ENCODE peak calls at places on chromosomes 4 and X, in four cellular contexts. I is SK-N-SH, R is K562, E is GM12878. V is an unnamed sample.

GRCh38 chr4:98260047-98260578 is 1.1 kb upstream of the RAP1GDS1 start:
- DNase-seq in I (peak), R (peak), E (no peak), V (peak)

GRCh38 chr4:138562544-138562961 is 320.4 kb upstream of the SLC7A11 start:
- DNase-seq in I (no peak), R (no peak), E (peak), V (no peak)

GRCh38 chrX:151729056-151729725 is 5.4 kb upstream of the CNGA2 start:
- DNase-seq in I (no peak), R (no peak), E (no peak), V (no peak)

GRCh38 chr4:48727666-48728459 is 52.2 kb downstream of the FRYL start:
- DNase-seq in I (no peak), R (no peak), E (no peak), V (no peak)

GRCh38 chr4:6362896-6363295 is 93.2 kb downstream of the WFS1 start:
- DNase-seq in I (no peak), R (peak), E (no peak), V (peak)

GRCh38 chr4:182339246-182339645 is 96.0 kb downstream of the TENM3 start:
- DNase-seq in I (no peak), R (no peak), E (no peak), V (peak)

GRCh38 chr4:123783936-123784335 is 387.3 kb downstream of the SPRY1 start:
- DNase-seq in I (no peak), R (no peak), E (no peak), V (no peak)

GRCh38 chrX:108439961-108440696 is 491 bp downstream of the COL4A5 start:
- DNase-seq in I (no peak), R (peak), E (no peak), V (no peak)

GRCh38 chrX:11648705-11649519 is 16.8 kb downstream of the ARHGAP6 start:
- DNase-seq in I (no peak), R (no peak), E (no peak), V (no peak)

GRCh38 chr4:126678608-126679007 is 954.1 kb upstream of the INTU start:
- DNase-seq in I (no peak), R (no peak), E (no peak), V (no peak)

GRCh38 chrX:80388206-80388605 is 32.0 kb upstream of the TENT5D start:
- DNase-seq in I (no peak), R (no peak), E (no peak), V (no peak)

GRCh38 chrX:53239474-53239873 is 14.5 kb upstream of the KDM5C start:
- DNase-seq in I (no peak), R (peak), E (no peak), V (peak)

GRCh38 chr4:55947254-55947882 is 1.4 kb upstream of the CEP135 start:
- DNase-seq in I (no peak), R (no peak), E (peak), V (no peak)

GRCh38 chr4:48739560-48740019 is 40.5 kb downstream of the FRYL start:
- DNase-seq in I (no peak), R (no peak), E (peak), V (no peak)

GRCh38 chr4:109890076-109890475 is 22.6 kb upstream of the EGF start:
- DNase-seq in I (no peak), R (no peak), E (no peak), V (no peak)

GRCh38 chr4:148415500-148415899 is 26.7 kb downstream of the NR3C2 start:
- DNase-seq in I (peak), R (no peak), E (no peak), V (no peak)

GRCh38 chrX:150944233-150944632 is 38.9 kb upstream of the HMGB3 start:
- DNase-seq in I (no peak), R (no peak), E (no peak), V (no peak)

GRCh38 chr4:174036563-174036962 is 246.9 kb downstream of the FBXO8 start:
- DNase-seq in I (no peak), R (no peak), E (no peak), V (no peak)

GRCh38 chr4:39814403-39815185 is 116.7 kb downstream of the UBE2K start:
- DNase-seq in I (peak), R (no peak), E (no peak), V (no peak)

GRCh38 chr4:183544109-183544508 is 39.3 kb downstream of the ING2 start:
- DNase-seq in I (no peak), R (no peak), E (no peak), V (no peak)

GRCh38 chrX:2967012-2967411 is 37.9 kb upstream of the ARSD start:
- DNase-seq in I (no peak), R (no peak), E (no peak), V (no peak)

GRCh38 chr4:181752516-181752915 is 490.7 kb upstream of the TENM3 start:
- DNase-seq in I (no peak), R (no peak), E (no peak), V (no peak)

GRCh38 chr4:164383187-164384181 is 370.4 kb upstream of the SMIM31 start:
- DNase-seq in I (peak), R (no peak), E (no peak), V (peak)

GRCh38 chrX:150084474-150085229 is 146.4 kb upstream of the EOLA2 start:
- DNase-seq in I (no peak), R (no peak), E (no peak), V (no peak)

GRCh38 chrX:3407785-3408184 is 61.3 kb upstream of the MXRA5 start:
- DNase-seq in I (no peak), R (no peak), E (no peak), V (no peak)

GRCh38 chrX:130626521-130626920 is 224.7 kb downstream of the RBMX2 start:
- DNase-seq in I (no peak), R (no peak), E (no peak), V (no peak)

GRCh38 chrX:155086202-155086840 is 15.0 kb downstream of the BRCC3 start:
- DNase-seq in I (peak), R (peak), E (no peak), V (peak)

GRCh38 chr4:78599931-78600375 is 48.4 kb downstream of the ANXA3 start:
- DNase-seq in I (peak), R (peak), E (no peak), V (no peak)

GRCh38 chr4:78604988-78605387 is 53.4 kb downstream of the ANXA3 start:
- DNase-seq in I (no peak), R (no peak), E (no peak), V (no peak)

GRCh38 chr4:78601013-78601412 is 49.4 kb downstream of the ANXA3 start:
- DNase-seq in I (no peak), R (peak), E (peak), V (no peak)

GRCh38 chr4:78603384-78603783 is 51.8 kb downstream of the ANXA3 start:
- DNase-seq in I (no peak), R (no peak), E (no peak), V (no peak)

GRCh38 chr4:78602334-78602733 is 50.8 kb downstream of the ANXA3 start:
- DNase-seq in I (no peak), R (no peak), E (no peak), V (no peak)
- TF ChIP-seq USF1 in I (no peak), R (no peak), E (no peak), V (no peak)

DNA sequence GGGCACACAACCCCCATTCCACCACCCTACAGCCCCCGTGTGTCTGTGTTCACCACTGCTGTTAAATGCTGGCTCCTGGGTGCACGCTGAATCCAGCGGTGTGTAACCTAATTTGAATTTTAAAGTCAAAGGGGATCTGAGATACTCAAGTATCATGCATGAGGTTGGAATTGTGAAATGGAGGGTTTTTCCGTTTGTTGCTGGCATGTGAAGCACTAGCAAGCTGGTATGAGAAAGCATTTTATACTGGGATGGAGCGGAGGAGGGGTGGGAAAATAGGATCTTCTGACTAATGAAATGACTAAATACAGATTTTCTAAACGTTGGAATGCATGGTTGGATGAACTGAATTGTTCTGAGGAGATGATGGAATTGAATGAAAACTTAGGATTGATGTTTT is 36.9 kb upstream of the FAT1 start:
- DNase-seq in I (no peak), R (no peak), E (no peak), V (no peak)
- TF ChIP-seq USF1 in I (no peak), R (no peak), E (no peak), V (no peak)

GRCh38 chr4:176635372-176636261 is 157.1 kb downstream of the VEGFC start:
- DNase-seq in I (no peak), R (no peak), E (no peak), V (no peak)
- TF ChIP-seq USF1 in I (no peak), R (no peak), E (no peak), V (no peak)

GRCh38 chr4:25863347-25863784 is 578 bp upstream of the SEL1L3 start:
- DNase-seq in I (peak), R (no peak), E (no peak), V (peak)

GRCh38 chr4:25867781-25868180 is 5.0 kb upstream of the SEL1L3 start:
- DNase-seq in I (no peak), R (no peak), E (no peak), V (no peak)

GRCh38 chr4:25862411-25863346 is at the start of gene SEL1L3:
- DNase-seq in I (peak), R (peak), E (no peak), V (peak)

GRCh38 chr4:25863906-25864418 is 1.2 kb upstream of the SEL1L3 start:
- DNase-seq in I (no peak), R (no peak), E (no peak), V (peak)

GRCh38 chr4:25865586-25865985 is 2.8 kb upstream of the SEL1L3 start:
- DNase-seq in I (no peak), R (peak), E (no peak), V (peak)
- TF ChIP-seq USF1 in I (no peak), R (no peak), E (no peak), V (no peak)

GRCh38 chrX:153925739-153926593 is at the start of gene ARHGAP4:
- DNase-seq in I (no peak), R (peak), E (no peak), V (peak)

GRCh38 chrX:153922286-153922573 is 3.8 kb downstream of the ARHGAP4 start:
- DNase-seq in I (no peak), R (no peak), E (no peak), V (no peak)

GRCh38 chrX:153922932-153923857 is 2.9 kb downstream of the ARHGAP4 start:
- DNase-seq in I (peak), R (no peak), E (no peak), V (no peak)

GRCh38 chrX:153925387-153925738 is 701 bp downstream of the ARHGAP4 start:
- DNase-seq in I (no peak), R (no peak), E (peak), V (no peak)

DNA sequence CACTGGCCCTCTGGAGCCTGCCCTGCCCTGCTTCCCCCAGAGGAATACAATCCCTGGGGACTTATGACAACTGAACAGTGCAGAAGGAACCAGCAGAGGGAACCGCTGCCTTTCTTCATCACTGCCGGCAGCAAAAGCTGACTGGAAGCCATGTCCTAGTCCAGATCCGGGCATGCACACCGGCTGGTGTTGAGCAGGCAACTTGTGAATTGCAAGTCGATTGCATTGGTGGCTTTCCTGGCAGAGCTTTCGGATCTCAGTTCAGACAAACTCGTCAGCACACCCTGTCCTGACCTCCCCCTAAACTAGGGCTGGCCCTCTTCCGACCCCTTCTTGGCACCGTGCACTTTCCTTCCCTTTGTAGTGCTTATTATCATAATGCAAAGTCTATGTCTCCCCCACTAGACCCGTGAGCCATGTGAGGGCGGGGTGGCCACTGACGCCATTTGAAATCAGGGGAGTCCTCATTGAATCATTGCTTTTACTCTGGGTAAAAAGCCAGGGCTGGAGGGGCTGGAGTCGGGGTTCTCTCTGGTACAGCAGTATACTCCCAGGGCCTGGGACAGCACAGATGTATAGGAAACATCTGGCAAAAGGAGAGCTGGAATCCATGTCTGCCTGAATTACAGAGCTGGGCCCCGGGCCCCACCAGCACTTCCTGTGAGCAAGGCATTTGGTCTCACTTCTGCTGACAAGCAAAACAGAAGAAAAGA is 1.8 kb downstream of the ARHGAP4 start:
- DNase-seq in I (no peak), R (no peak), E (no peak), V (no peak)
- TF ChIP-seq USF1 in I (no peak), R (no peak), E (no peak), V (no peak)

GRCh38 chrX:54495814-54496516 is at the start of gene FGD1:
- DNase-seq in I (peak), R (peak), E (no peak), V (peak)
- TF ChIP-seq USF1 in I (no peak), R (no peak), E (no peak), V (no peak)

GRCh38 chrX:45689971-45690370 is 489.3 kb upstream of the DIPK2B start:
- DNase-seq in I (no peak), R (no peak), E (no peak), V (no peak)
- TF ChIP-seq USF1 in I (no peak), R (no peak), E (no peak), V (no peak)

GRCh38 chrX:69362354-69362753 is 141.8 kb upstream of the NALF2 start:
- DNase-seq in I (no peak), R (no peak), E (no peak), V (no peak)
- TF ChIP-seq USF1 in I (no peak), R (no peak), E (no peak), V (no peak)